ENCODE peak calls at places on chromosomes 5 and 9, in nine cellular contexts. G, V, C, Y, R, F, K, H and W are unnamed samples.

GRCh38 chr5:167850901-167851300 is 440.5 kb upstream of the WWC1 start:
- DNase-seq in K (no peak), G (no peak), R (peak), V (no peak), F (no peak), H (no peak), C (no peak), Y (no peak), W (no peak)

GRCh38 chr5:89309268-89309667 is 426.3 kb upstream of the MEF2C start:
- DNase-seq in R (no peak), H (no peak), K (no peak), F (no peak), Y (no peak), V (no peak), C (no peak), G (no peak), W (no peak)

GRCh38 chr9:72579190-72579589 is 57.8 kb downstream of the TMC1 start:
- DNase-seq in R (peak), C (no peak), F (no peak), Y (peak), G (peak), V (peak), H (no peak), K (no peak), W (no peak)

GRCh38 chr9:75041041-75041440 is 12.9 kb upstream of the CARNMT1 start:
- DNase-seq in R (no peak), K (no peak), G (no peak), F (no peak), Y (no peak), C (no peak), H (no peak), V (no peak), W (no peak)

GRCh38 chr9:97529363-97530076 is 28.1 kb downstream of the TMOD1 start:
- DNase-seq in K (peak), R (peak), Y (no peak), V (no peak), G (no peak), C (no peak), H (no peak), F (no peak), W (no peak)

GRCh38 chr9:78865757-78866156 is 568.8 kb downstream of the PSAT1 start:
- DNase-seq in R (no peak), K (no peak), Y (no peak), H (no peak), V (no peak), C (no peak), F (no peak), G (no peak), W (no peak)

GRCh38 chr9:98429613-98430012 is 174.2 kb upstream of the TBC1D2 start:
- DNase-seq in R (peak), C (no peak), K (no peak), H (peak), V (no peak), Y (no peak), F (no peak), G (no peak), W (no peak)

GRCh38 chr9:68808481-68808880 is 103.4 kb downstream of the PIP5K1B start:
- DNase-seq in V (no peak), Y (no peak), K (no peak), F (no peak), R (no peak), H (no peak), C (no peak), G (no peak), W (no peak)

GRCh38 chr9:128937310-128938165 is 9.9 kb downstream of the DOLK start:
- DNase-seq in K (no peak), R (no peak), Y (no peak), C (no peak), G (peak), V (no peak), H (no peak), F (no peak), W (no peak)

GRCh38 chr9:107131108-107131799 is 151.8 kb upstream of the RAD23B start:
- DNase-seq in C (no peak), G (no peak), Y (no peak), F (no peak), K (no peak), H (no peak), R (no peak), V (no peak), W (no peak)

GRCh38 chr9:88852794-88853193 is 138.5 kb upstream of the S1PR3 start:
- DNase-seq in Y (no peak), H (peak), R (peak), K (no peak), F (no peak), V (no peak), C (no peak), G (no peak), W (no peak)

GRCh38 chr5:92605591-92605990 is 975.4 kb downstream of the NR2F1-AS1 start:
- DNase-seq in G (no peak), H (no peak), K (no peak), V (no peak), R (no peak), F (no peak), Y (no peak), C (no peak), W (no peak)

GRCh38 chr5:1374680-1375055 is 29.8 kb upstream of the CLPTM1L start:
- DNase-seq in C (no peak), F (no peak), G (no peak), V (no peak), Y (no peak), H (no peak), K (no peak), R (no peak), W (no peak)

GRCh38 chr5:90264930-90265857 is 144.4 kb downstream of the CETN3 start:
- DNase-seq in H (peak), C (peak), K (peak), V (peak), R (peak), G (peak), F (no peak), Y (peak), W (peak)

GRCh38 chr5:43301653-43302091 is 11.5 kb downstream of the HMGCS1 start:
- DNase-seq in C (no peak), V (no peak), K (no peak), G (no peak), H (no peak), R (no peak), Y (no peak), F (no peak), W (no peak)

GRCh38 chr9:89477811-89478583 is 19.9 kb downstream of the SEMA4D start:
- DNase-seq in K (no peak), G (no peak), R (peak), H (no peak), F (no peak), V (no peak), Y (no peak), C (peak), W (no peak)

GRCh38 chr5:87020099-87020934 is 247.4 kb upstream of the RASA1 start:
- DNase-seq in K (peak), F (peak), R (peak), H (no peak), Y (no peak), C (no peak), G (no peak), V (peak), W (no peak)

GRCh38 chr9:124274738-124275137 is 17.0 kb downstream of the NEK6 start:
- DNase-seq in K (no peak), G (no peak), V (no peak), F (no peak), Y (no peak), H (no peak), C (no peak), R (no peak), W (no peak)

GRCh38 chr9:89648247-89649000 is 43.6 kb downstream of the GADD45G start:
- DNase-seq in H (no peak), C (no peak), G (no peak), V (no peak), R (no peak), Y (no peak), F (no peak), K (no peak), W (no peak)

GRCh38 chr9:5442400-5443011 is 4.8 kb upstream of the PLGRKT start:
- DNase-seq in Y (no peak), R (peak), G (no peak), H (peak), F (no peak), K (no peak), V (peak), C (peak), W (no peak)

GRCh38 chr5:124902097-124902821 is 155.8 kb upstream of the ZNF608 start:
- DNase-seq in Y (no peak), C (no peak), F (no peak), V (no peak), H (no peak), R (peak), K (peak), G (no peak), W (no peak)

GRCh38 chr9:82206490-82206889 is 217.9 kb downstream of the SPATA31D1 start:
- DNase-seq in F (no peak), K (no peak), H (no peak), R (no peak), Y (no peak), V (no peak), C (no peak), G (no peak), W (no peak)

GRCh38 chr9:120714846-120715231 is 569 bp upstream of the MEGF9 start:
- DNase-seq in Y (no peak), H (no peak), V (no peak), F (no peak), C (no peak), R (no peak), K (no peak), G (no peak), W (no peak)

GRCh38 chr5:72788851-72789505 is 27.5 kb upstream of the TNPO1 start:
- DNase-seq in F (no peak), C (no peak), Y (no peak), G (no peak), K (no peak), R (peak), H (peak), V (no peak), W (no peak)

GRCh38 chr5:82349651-82350050 is 71.5 kb upstream of the RPS23 start:
- DNase-seq in R (no peak), C (peak), G (no peak), Y (peak), V (peak), F (no peak), K (no peak), H (no peak), W (no peak)

GRCh38 chr5:175668006-175668405 is 10.1 kb downstream of the HRH2 start:
- DNase-seq in C (no peak), V (no peak), R (no peak), F (no peak), Y (no peak), K (no peak), G (no peak), H (no peak), W (no peak)
- TF ChIP-seq CTCF in C (no peak), V (no peak), R (no peak), F (no peak), Y (no peak), K (no peak), G (no peak), H (no peak), W (no peak)

GRCh38 chr5:66242050-66242449 is 98.0 kb downstream of the SREK1 start:
- DNase-seq in H (no peak), R (peak), K (no peak), Y (no peak), G (no peak), F (no peak), C (no peak), V (no peak), W (no peak)

GRCh38 chr5:66238435-66238834 is 94.3 kb downstream of the SREK1 start:
- DNase-seq in K (no peak), R (no peak), H (no peak), Y (no peak), G (no peak), V (no peak), F (no peak), C (no peak), W (no peak)

GRCh38 chr5:66241136-66241825 is 97.2 kb downstream of the SREK1 start:
- DNase-seq in K (no peak), R (no peak), F (no peak), G (no peak), C (no peak), H (no peak), Y (no peak), V (no peak), W (no peak)

GRCh38 chr5:66234241-66234640 is 90.1 kb downstream of the SREK1 start:
- DNase-seq in F (no peak), K (no peak), V (no peak), C (no peak), H (no peak), Y (no peak), G (no peak), R (no peak), W (no peak)

GRCh38 chr5:66239034-66239433 is 94.9 kb downstream of the SREK1 start:
- DNase-seq in C (no peak), K (no peak), R (peak), Y (no peak), H (no peak), V (no peak), F (no peak), G (no peak), W (no peak)
- TF ChIP-seq CTCF in C (no peak), K (no peak), R (peak), Y (no peak), H (peak), V (no peak), F (no peak), G (no peak), W (no peak)

DNA sequence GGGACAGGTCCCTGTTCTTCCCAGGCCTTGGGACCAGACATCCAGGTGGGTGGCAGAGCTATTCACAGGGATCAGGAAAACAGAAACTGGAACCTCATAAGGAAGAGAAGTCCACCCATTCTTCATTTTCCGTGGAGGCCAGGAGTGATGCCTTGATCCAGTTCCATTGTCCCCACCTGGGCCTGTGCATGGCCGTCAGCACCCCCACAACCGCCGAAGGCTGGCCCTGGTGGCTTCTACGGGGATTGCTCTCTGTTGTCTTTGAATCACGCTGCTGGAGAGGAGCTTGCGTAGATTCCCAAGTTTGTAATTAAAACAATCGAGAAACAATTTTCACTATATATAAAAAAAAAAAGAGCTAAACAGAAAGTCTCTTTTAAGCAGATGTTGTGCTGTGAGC is 134.4 kb downstream of the MVB12B start:
- DNase-seq in C (no peak), R (no peak), F (no peak), Y (no peak), G (no peak), K (no peak), V (no peak), H (no peak), W (no peak)
- TF ChIP-seq CTCF in C (no peak), R (no peak), F (no peak), Y (no peak), G (no peak), K (no peak), V (no peak), H (no peak), W (no peak)

GRCh38 chr5:162591724-162592123 is 524.2 kb downstream of the GABRG2 start:
- DNase-seq in F (no peak), H (no peak), G (no peak), Y (no peak), R (no peak), C (no peak), K (no peak), V (no peak), W (no peak)

GRCh38 chr5:162593881-162594280 is 526.3 kb downstream of the GABRG2 start:
- DNase-seq in K (no peak), Y (no peak), H (no peak), V (no peak), C (no peak), R (no peak), G (no peak), F (no peak), W (no peak)
- TF ChIP-seq CTCF in K (peak), Y (no peak), H (no peak), V (peak), C (peak), R (no peak), G (no peak), F (no peak), W (peak)

DNA sequence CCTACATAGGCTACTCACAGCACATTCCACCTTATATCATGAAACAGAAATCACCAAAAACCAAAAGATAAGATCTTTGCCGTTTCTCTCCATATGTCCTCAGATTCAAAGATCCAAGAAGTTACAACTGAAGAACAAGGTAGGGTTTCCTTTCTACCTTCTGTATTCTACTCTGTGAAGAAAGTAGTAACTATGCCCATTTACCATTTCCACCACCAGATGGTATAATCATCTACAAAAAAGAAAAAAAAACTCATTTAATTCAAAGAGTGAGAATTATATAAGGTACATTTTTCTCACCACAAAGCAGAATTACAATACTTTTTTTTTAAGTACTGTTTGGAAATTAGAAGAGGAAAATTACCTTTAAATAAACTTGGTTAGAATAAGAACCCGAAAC is 172.6 kb upstream of the PTGER4 start:
- DNase-seq in C (no peak), V (no peak), K (no peak), G (no peak), H (no peak), R (peak), Y (no peak), F (no peak), W (no peak)
- TF ChIP-seq CTCF in C (no peak), V (no peak), K (no peak), G (no peak), H (peak), R (peak), Y (no peak), F (no peak), W (no peak)